ENCODE peak calls at places on chromosome 18, in five cellular contexts. B, O, R, T and S are unnamed samples. For H3K36me3 and H3K4me1, the result is how much of the 10 kb centered on the place peaks cover.

GRCh38 chr18:26322892-26323653 is 96.8 kb downstream of the TAF4B start:
- DNase-seq in T (no peak), B (no peak), O (no peak), R (no peak), S (no peak)

GRCh38 chr18:23719634-23720201 is 30.5 kb downstream of the LAMA3 start:
- DNase-seq in T (no peak), B (no peak), O (peak), R (peak), S (no peak)

GRCh38 chr18:78526923-78527775 is 452.5 kb upstream of the SALL3 start:
- DNase-seq in R (no peak), O (no peak), B (no peak), T (no peak), S (no peak)

GRCh38 chr18:61333271-61333745 is at the start of gene CDH20:
- DNase-seq in B (no peak), O (no peak), T (no peak), R (no peak), S (no peak)

GRCh38 chr18:37484893-37485834 is 80.4 kb downstream of the CELF4 start:
- DNase-seq in R (peak), O (peak), T (no peak), B (no peak), S (no peak)

GRCh38 chr18:72409923-72410322 is 134.2 kb downstream of the CBLN2 start:
- DNase-seq in T (no peak), R (no peak), B (no peak), O (no peak), S (no peak)

GRCh38 chr18:5431836-5432575 is 111.8 kb downstream of the EPB41L3 start:
- DNase-seq in R (no peak), O (no peak), B (no peak), T (no peak), S (no peak)

GRCh38 chr18:62522178-62522509 is 681 bp upstream of the ZCCHC2 start:
- DNase-seq in B (no peak), R (no peak), T (no peak), O (no peak), S (no peak)

GRCh38 chr18:8366656-8367055 is 242.6 kb upstream of the RAB12 start:
- DNase-seq in B (no peak), R (no peak), O (no peak), T (no peak), S (no peak)

GRCh38 chr18:37836071-37836470 is 270.5 kb upstream of the CELF4 start:
- DNase-seq in O (no peak), B (no peak), R (no peak), T (no peak), S (no peak)

GRCh38 chr18:48915621-48916425 is 34.9 kb downstream of the SMAD7 start:
- DNase-seq in O (no peak), B (no peak), R (no peak), T (no peak), S (no peak)

GRCh38 chr18:10297079-10297478 is 157.4 kb upstream of the APCDD1 start:
- DNase-seq in B (no peak), R (no peak), O (no peak), T (no peak), S (no peak)

GRCh38 chr18:48931680-48932461 is 18.9 kb downstream of the SMAD7 start:
- DNase-seq in T (peak), R (peak), O (no peak), B (no peak), S (no peak)

GRCh38 chr18:55500316-55501086 is 87.5 kb downstream of the TCF4 start:
- DNase-seq in O (no peak), R (no peak), T (no peak), B (no peak), S (no peak)

GRCh38 chr18:10927290-10927979 is 221.9 kb downstream of the PIEZO2 start:
- DNase-seq in R (no peak), B (no peak), O (no peak), T (no peak), S (no peak)

GRCh38 chr18:12366379-12366778 is 10.6 kb downstream of the AFG3L2 start:
- DNase-seq in R (no peak), T (no peak), B (no peak), O (no peak), S (no peak)

GRCh38 chr18:12359515-12359927 is 17.5 kb downstream of the AFG3L2 start:
- DNase-seq in O (no peak), T (no peak), B (no peak), R (peak), S (no peak)

GRCh38 chr18:12366794-12367193 is 10.2 kb downstream of the AFG3L2 start:
- DNase-seq in T (no peak), B (no peak), O (no peak), R (no peak), S (no peak)

GRCh38 chr18:12362473-12363174 is 14.4 kb downstream of the AFG3L2 start:
- DNase-seq in T (no peak), O (no peak), B (no peak), R (no peak), S (no peak)

DNA sequence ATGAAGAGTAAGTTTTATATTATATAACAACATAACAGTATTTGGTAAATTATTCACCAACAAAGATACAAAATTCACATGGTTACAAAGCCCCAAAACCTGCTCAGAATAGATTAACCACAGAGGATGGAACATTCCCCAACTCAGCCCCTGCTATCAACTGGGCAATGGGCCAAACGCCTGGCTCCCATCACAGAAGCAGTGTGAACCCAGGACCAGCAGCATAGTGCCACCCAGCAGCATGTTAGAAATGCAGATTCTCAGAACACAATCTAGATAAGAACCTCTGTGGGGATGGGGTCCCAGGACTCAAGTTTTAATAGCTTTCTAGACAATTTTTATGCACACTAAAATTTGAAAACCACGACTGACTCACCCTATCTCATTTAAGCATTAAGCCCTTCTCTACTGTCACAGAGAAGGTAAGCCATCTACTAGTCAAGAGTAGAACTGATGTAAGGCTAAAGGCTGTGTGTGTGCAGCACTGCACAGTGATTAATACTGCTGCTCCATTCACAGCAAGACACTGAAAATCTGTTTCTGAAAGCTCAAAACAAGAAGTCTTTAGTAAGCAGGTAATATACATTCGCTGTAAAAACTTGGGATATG is 15.2 kb downstream of the AFG3L2 start:
- DNase-seq in T (no peak), B (no peak), O (no peak), R (peak), S (no peak)
- H3K36me3 ChIP-seq in T (under half), B (half or more), O (under half), R (half or more), S (under half)

GRCh38 chr18:46407471-46408166 is 249.4 kb downstream of the LOXHD1 start:
- DNase-seq in B (no peak), R (no peak), O (no peak), T (no peak), S (no peak)
- H3K4me1 ChIP-seq in B (under half), R (under half), O (under half), T (under half), S (under half)

DNA sequence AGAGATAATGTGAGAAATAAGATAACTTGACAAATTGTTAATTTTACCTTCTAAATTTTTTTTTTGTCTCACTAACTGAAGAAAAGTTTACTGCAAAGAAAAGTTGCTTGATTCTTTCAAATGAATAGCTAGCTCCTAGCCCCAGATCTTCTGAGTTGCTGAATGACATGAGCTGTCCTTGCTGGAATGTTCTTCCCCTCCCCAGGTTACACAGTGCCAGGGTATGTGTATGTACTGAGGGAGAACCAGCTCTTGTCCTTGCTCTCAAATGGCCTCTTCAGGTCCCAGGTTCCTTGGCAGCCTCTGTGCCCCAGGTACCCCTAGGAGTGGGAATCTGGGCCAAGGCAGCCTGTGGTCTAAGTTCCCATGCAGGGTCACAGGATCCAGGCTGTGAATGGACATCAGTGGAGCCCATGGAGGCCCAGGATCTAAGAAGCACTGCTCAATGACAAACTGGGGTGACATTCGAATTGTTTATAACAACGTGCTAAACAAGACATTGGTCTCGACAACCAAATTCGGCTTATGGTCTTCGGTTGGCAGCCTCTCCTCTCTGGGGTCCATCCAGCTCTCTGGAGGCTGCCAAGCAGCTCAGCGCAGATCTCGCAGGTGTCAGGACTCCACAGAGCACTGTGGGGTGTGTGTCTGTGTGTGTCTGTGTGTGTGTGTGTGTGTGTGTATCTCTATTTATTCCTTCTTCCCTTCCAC is 17.1 kb upstream of the INO80C start:
- DNase-seq in T (no peak), R (peak), B (no peak), O (no peak), S (no peak)
- TF ChIP-seq EP300 in T (no peak), R (no peak), B (no peak), O (no peak), S (no peak)

DNA sequence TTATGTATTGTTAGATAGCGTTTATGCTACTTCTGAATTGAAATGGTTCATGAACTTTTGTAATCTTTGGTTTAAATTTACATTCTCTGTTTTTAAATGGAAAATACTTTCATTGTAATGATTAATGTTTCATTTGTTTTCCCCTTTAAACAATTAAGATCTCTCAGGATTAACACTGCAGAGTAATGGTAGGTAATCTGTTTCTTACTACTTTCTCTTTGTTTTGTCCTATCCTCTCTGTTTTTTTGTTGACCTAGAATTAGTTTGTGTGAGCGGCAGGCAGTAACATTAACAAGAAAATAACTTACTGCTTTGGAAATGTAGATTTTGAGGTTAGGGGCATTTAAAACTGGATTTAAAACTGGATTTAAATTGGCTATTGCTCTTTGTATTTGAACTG is 19.1 kb downstream of the SMAD4 start:
- DNase-seq in R (no peak), O (no peak), T (no peak), B (no peak), S (no peak)
- H3K36me3 ChIP-seq in R (half or more), O (under half), T (under half), B (under half), S (under half)

DNA sequence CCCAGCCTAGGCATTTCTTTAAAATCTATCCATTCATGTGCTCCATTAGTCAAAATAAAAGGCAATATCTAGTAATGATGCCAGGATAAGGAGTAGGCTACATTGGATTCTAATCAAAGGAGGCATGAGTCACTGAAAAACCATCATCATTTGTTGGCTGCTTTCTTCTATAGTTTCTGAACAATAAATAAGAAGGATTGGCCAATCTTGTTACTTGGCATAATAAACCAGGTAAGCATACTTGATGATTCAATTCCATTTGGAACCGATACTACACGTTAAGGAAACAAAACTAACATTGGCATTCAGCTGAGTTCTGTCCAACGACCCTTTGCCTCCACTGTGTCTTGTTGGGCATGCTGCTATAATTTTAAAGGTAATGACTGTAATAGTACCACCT is 27.2 kb downstream of the ATP8B1 start:
- DNase-seq in O (no peak), R (no peak), B (no peak), T (no peak), S (no peak)
- H3K4me1 ChIP-seq in O (under half), R (under half), B (half or more), T (under half), S (under half)

GRCh38 chr18:73419531-73419930 is 551.7 kb upstream of the NETO1 start:
- DNase-seq in O (no peak), B (no peak), R (no peak), T (no peak), S (no peak)

DNA sequence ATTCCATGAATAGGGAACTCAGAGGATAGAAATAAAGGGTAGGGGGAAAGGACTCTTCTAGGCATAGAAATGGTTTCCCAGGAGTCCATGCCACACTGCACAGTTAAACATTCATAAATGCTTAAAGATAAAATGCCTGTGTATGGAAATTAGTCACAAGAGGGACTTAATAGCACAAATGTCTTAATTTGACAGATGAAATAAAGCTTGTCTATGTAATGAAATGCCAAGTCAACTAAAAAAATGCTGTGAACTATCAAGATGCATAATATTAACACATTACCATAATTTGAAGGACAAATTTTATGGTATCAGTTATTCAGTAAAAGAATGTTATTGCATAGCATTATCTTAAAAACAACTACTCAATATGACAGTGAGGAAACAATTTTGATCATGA is 553.2 kb upstream of the NETO1 start:
- DNase-seq in O (no peak), T (no peak), B (no peak), R (no peak), S (no peak)
- TF ChIP-seq EP300 in O (no peak), T (no peak), B (no peak), R (no peak), S (no peak)